ENCODE peak calls at places on chromosomes 5 and 9, in four cellular contexts. V is IMR-90, C is GM12891, S is A549. J is an unnamed sample.

GRCh38 chr5:127757576-127757975 is 54.4 kb downstream of the CCDC192 start:
- DNase-seq in S (peak), C (peak), V (peak), J (peak)

GRCh38 chr9:75054373-75055001 is 26.4 kb upstream of the CARNMT1 start:
- DNase-seq in V (peak), S (no peak), C (no peak), J (no peak)

GRCh38 chr9:91392435-91392834 is 30.7 kb upstream of the AUH start:
- DNase-seq in S (no peak), C (no peak), V (no peak), J (no peak)

GRCh38 chr9:15485836-15486678 is 24.7 kb downstream of the PSIP1 start:
- DNase-seq in C (no peak), S (peak), V (peak), J (no peak)

GRCh38 chr9:26375448-26375847 is 517.2 kb downstream of the CAAP1 start:
- DNase-seq in S (no peak), C (no peak), V (peak), J (peak)

GRCh38 chr9:5479994-5480694 is 29.8 kb downstream of the CD274 start:
- DNase-seq in V (no peak), C (no peak), S (peak), J (no peak)

GRCh38 chr5:123460296-123460729 is 37.1 kb upstream of the CEP120 start:
- DNase-seq in V (peak), S (peak), C (no peak), J (peak)

GRCh38 chr5:5419291-5420210 is 2.9 kb upstream of the ICE1 start:
- DNase-seq in C (no peak), S (peak), V (peak), J (peak)

GRCh38 chr9:114205171-114206015 is 50.1 kb downstream of the COL27A1 start:
- DNase-seq in V (no peak), C (no peak), S (no peak), J (no peak)

GRCh38 chr9:14958989-14959388 is 48.8 kb upstream of the FREM1 start:
- DNase-seq in S (no peak), V (no peak), C (no peak), J (no peak)

GRCh38 chr9:126791406-126792230 is 13.2 kb upstream of the ZBTB43 start:
- DNase-seq in S (peak), C (no peak), V (peak), J (peak)

GRCh38 chr5:138192826-138193225 is 13.9 kb downstream of the KIF20A start:
- DNase-seq in C (no peak), S (no peak), V (no peak), J (no peak)

GRCh38 chr5:128412145-128412930 is 125.7 kb downstream of the FBN2 start:
- DNase-seq in C (no peak), S (no peak), V (no peak), J (no peak)

GRCh38 chr5:71974165-71974564 is 133.1 kb upstream of the MAP1B start:
- DNase-seq in S (no peak), C (no peak), V (no peak), J (no peak)

GRCh38 chr5:133869675-133869978 is 98.8 kb downstream of the C5orf15 start:
- DNase-seq in S (no peak), V (no peak), C (no peak), J (no peak)

DNA sequence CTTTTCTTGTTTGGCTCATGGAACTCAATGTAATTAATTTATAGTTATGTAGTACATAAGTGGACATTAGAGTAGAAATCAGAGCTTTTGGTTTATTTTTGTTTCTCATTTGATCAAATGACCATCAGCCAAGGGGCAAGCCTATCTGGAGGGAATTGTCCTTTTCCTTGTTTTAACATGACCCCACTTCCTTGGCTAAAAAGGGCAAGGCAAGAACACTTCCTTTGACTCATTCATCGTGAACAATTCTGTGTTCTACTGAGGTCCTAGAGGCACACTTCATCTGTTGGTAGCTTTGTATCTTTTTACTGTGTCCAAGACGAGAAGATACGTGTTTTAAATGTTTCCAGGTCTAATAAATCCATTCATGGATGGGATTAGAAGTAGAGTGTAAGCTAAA is 148.9 kb downstream of the ARHGEF28 start:
- DNase-seq in V (no peak), S (no peak), C (no peak), J (no peak)
- TF ChIP-seq POLR2A in V (no peak), S (no peak), C (no peak), J (no peak)

DNA sequence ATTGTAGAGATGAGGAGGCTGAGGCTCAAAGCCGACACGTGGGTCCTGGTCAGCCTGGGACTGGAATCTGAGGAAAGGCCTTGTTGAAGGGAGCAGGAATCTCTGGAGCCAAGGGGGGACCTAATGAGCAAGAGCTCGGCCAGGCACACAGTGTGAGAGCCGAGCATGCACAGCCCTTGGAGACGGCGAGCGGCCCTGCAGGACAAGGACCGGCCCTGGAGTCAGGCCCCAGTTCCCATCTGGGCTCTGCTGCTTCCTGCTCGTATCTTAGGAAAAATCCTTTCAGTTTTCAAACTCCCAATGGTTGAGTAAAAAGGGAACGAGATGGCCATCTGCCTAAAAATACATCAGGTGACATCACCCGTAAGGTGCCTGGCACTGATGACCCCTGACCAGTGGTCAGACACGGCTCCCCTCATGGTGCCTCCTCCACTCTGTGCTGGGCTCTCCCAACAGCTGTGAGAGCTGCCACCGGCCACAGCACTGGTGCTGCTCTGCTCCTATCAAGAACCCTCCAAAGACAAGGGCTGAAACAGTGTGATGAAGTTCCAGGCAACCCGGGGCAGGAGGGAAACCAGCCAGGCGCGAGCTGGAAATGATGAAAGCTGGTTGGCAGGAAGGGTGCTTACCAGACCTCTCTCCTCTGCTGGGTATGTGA is 16.3 kb downstream of the LMAN2 start:
- DNase-seq in S (no peak), C (no peak), V (no peak), J (no peak)
- TF ChIP-seq POLR2A in S (no peak), C (no peak), V (no peak), J (no peak)

GRCh38 chr9:72300884-72301283 is 64.1 kb downstream of the ZFAND5 start:
- DNase-seq in S (no peak), V (no peak), C (no peak), J (no peak)

GRCh38 chr9:72306771-72307170 is 58.2 kb downstream of the ZFAND5 start:
- DNase-seq in C (no peak), V (no peak), S (no peak), J (no peak)

GRCh38 chr9:72309366-72310133 is 55.5 kb downstream of the ZFAND5 start:
- DNase-seq in V (no peak), C (no peak), S (peak), J (no peak)

GRCh38 chr9:72304538-72304937 is 60.5 kb downstream of the ZFAND5 start:
- DNase-seq in C (no peak), V (no peak), S (no peak), J (no peak)

GRCh38 chr9:72305102-72305546 is 59.9 kb downstream of the ZFAND5 start:
- DNase-seq in V (peak), C (no peak), S (peak), J (peak)
- TF ChIP-seq POLR2A in V (no peak), C (no peak), S (peak), J (peak)

GRCh38 chr5:177445052-177446016 is 1.3 kb upstream of the PRR7 start:
- DNase-seq in C (no peak), S (no peak), V (no peak), J (no peak)
- TF ChIP-seq POLR2A in C (peak), S (no peak), V (no peak), J (no peak)

GRCh38 chr5:109668668-109669422 is 20.9 kb upstream of the MAN2A1 start:
- DNase-seq in S (no peak), V (no peak), C (no peak), J (no peak)
- TF ChIP-seq POLR2A in S (no peak), V (no peak), C (no peak), J (no peak)

GRCh38 chr9:28456886-28457285 is 883.6 kb upstream of the C9orf72 start:
- DNase-seq in C (no peak), V (no peak), S (no peak), J (no peak)

GRCh38 chr9:28453918-28454317 is 880.6 kb upstream of the C9orf72 start:
- DNase-seq in V (no peak), S (no peak), C (no peak), J (no peak)
- TF ChIP-seq POLR2A in V (no peak), S (no peak), C (no peak), J (no peak)

DNA sequence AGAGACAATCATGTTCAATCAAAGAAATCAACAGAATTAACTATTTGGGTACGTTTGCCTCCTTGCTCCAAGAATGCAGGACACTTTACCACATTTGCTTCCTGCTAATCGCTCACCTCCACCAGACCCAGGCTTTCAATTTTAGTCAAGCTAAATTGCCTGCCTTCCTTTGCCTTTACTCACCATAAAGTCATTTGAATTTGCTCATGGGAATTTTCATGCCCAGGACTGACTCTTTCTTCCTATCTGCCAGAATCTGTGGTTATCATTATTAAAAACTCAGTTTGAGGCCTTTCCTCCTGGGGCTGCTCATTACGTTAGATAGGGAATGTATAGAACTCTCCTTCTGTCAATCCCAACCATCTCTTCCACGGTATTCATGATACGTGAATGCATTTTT is 1935.3 kb upstream of the WWC1 start:
- DNase-seq in C (no peak), S (no peak), V (no peak), J (no peak)
- TF ChIP-seq POLR2A in C (no peak), S (no peak), V (no peak), J (no peak)

GRCh38 chr5:1119312-1119831 is 7.5 kb upstream of the SLC12A7 start:
- DNase-seq in V (no peak), C (no peak), S (no peak), J (no peak)
- TF ChIP-seq POLR2A in V (no peak), C (no peak), S (no peak), J (no peak)